ENCODE peak calls at places on chromosomes 6 and 20, in six cellular contexts. W is lower lobe of right lung, R is cardiac muscle cell, A is right cardiac atrium, J is adipocyte, M is SJSA1. P is an unnamed sample.

GRCh38 chr20:61848851-61849250 is 216.8 kb downstream of the TAF4 start:
- DNase-seq in M (no peak), J (no peak), R (no peak), A (no peak), W (no peak), P (no peak)

GRCh38 chr20:48912065-48912464 is 9.4 kb upstream of the ARFGEF2 start:
- DNase-seq in R (no peak), M (no peak), W (no peak), J (no peak), A (no peak), P (no peak)

GRCh38 chr6:117264487-117265424 is 602 bp upstream of the VGLL2 start:
- DNase-seq in R (peak), J (peak), W (no peak), M (no peak), A (no peak), P (peak)

GRCh38 chr20:24117386-24117785 is 128.8 kb upstream of the GGTLC1 start:
- DNase-seq in R (no peak), W (no peak), M (no peak), J (peak), A (no peak), P (no peak)

GRCh38 chr20:17936791-17937687 is 31.6 kb downstream of the SNX5 start:
- DNase-seq in R (peak), A (peak), W (peak), M (no peak), J (peak), P (peak)

GRCh38 chr6:36743538-36744441 is 46.2 kb downstream of the RAB44 start:
- DNase-seq in W (no peak), J (no peak), A (peak), M (no peak), R (no peak), P (no peak)

GRCh38 chr6:126033696-126034095 is 47.4 kb downstream of the TRMT11 start:
- DNase-seq in J (peak), W (no peak), A (no peak), M (no peak), R (peak), P (peak)

GRCh38 chr20:25214824-25215223 is 19.3 kb downstream of the ENTPD6 start:
- DNase-seq in M (no peak), A (no peak), R (no peak), J (no peak), W (no peak), P (no peak)

GRCh38 chr6:69232506-69233194 is 564.2 kb downstream of the LMBRD1 start:
- DNase-seq in R (peak), A (peak), M (peak), J (peak), W (peak), P (peak)

GRCh38 chr6:145929037-145929633 is 35.0 kb downstream of the SHPRH start:
- DNase-seq in W (no peak), M (no peak), R (peak), A (no peak), J (peak), P (peak)

GRCh38 chr6:110689275-110689935 is 125.9 kb downstream of the CDK19 start:
- DNase-seq in J (no peak), W (no peak), A (no peak), R (no peak), M (no peak), P (no peak)

GRCh38 chr6:41536884-41537347 is 9.3 kb upstream of the FOXP4 start:
- DNase-seq in R (peak), M (no peak), J (no peak), W (peak), A (peak), P (no peak)

GRCh38 chr20:10769700-10770099 is 95.9 kb upstream of the JAG1 start:
- DNase-seq in M (no peak), A (no peak), J (peak), R (no peak), W (no peak), P (no peak)

GRCh38 chr20:15653396-15654207 is 919.6 kb downstream of the KIF16B start:
- DNase-seq in W (no peak), R (no peak), A (no peak), J (no peak), M (no peak), P (peak)

GRCh38 chr20:63089051-63089907 is 82.5 kb upstream of the BHLHE23 start:
- DNase-seq in A (peak), M (peak), J (no peak), R (no peak), W (peak), P (no peak)

GRCh38 chr20:17587148-17587547 is 17.3 kb downstream of the DSTN start:
- DNase-seq in J (no peak), R (no peak), M (no peak), A (no peak), W (no peak), P (no peak)

GRCh38 chr20:61589055-61589385 is 337.0 kb downstream of the CDH4 start:
- DNase-seq in W (no peak), R (peak), A (no peak), M (no peak), J (peak), P (peak)

GRCh38 chr6:53984581-53984980 is 126.7 kb upstream of the MLIP start:
- DNase-seq in M (no peak), W (no peak), R (no peak), A (no peak), J (no peak), P (no peak)

GRCh38 chr6:168318090-168318489 is 1.5 kb downstream of the DACT2 start:
- DNase-seq in A (no peak), W (no peak), M (no peak), R (no peak), J (no peak), P (no peak)

GRCh38 chr6:108651781-108652227 is 91.1 kb downstream of the FOXO3 start:
- DNase-seq in J (peak), A (no peak), W (no peak), R (peak), M (no peak), P (peak)

GRCh38 chr6:44034391-44034861 is 92.8 kb downstream of the MRPL14 start:
- DNase-seq in M (no peak), A (no peak), W (peak), J (no peak), R (no peak), P (no peak)

GRCh38 chr20:24487240-24487639 is 17.8 kb downstream of the SYNDIG1 start:
- DNase-seq in M (no peak), A (no peak), R (no peak), J (no peak), W (no peak), P (no peak)

GRCh38 chr6:87210979-87211378 is 55.6 kb downstream of the ZNF292 start:
- DNase-seq in A (no peak), J (no peak), M (no peak), W (no peak), R (no peak), P (no peak)

GRCh38 chr20:46610145-46610544 is 41.1 kb downstream of the SLC13A3 start:
- DNase-seq in A (no peak), M (no peak), W (no peak), J (no peak), R (no peak), P (no peak)

DNA sequence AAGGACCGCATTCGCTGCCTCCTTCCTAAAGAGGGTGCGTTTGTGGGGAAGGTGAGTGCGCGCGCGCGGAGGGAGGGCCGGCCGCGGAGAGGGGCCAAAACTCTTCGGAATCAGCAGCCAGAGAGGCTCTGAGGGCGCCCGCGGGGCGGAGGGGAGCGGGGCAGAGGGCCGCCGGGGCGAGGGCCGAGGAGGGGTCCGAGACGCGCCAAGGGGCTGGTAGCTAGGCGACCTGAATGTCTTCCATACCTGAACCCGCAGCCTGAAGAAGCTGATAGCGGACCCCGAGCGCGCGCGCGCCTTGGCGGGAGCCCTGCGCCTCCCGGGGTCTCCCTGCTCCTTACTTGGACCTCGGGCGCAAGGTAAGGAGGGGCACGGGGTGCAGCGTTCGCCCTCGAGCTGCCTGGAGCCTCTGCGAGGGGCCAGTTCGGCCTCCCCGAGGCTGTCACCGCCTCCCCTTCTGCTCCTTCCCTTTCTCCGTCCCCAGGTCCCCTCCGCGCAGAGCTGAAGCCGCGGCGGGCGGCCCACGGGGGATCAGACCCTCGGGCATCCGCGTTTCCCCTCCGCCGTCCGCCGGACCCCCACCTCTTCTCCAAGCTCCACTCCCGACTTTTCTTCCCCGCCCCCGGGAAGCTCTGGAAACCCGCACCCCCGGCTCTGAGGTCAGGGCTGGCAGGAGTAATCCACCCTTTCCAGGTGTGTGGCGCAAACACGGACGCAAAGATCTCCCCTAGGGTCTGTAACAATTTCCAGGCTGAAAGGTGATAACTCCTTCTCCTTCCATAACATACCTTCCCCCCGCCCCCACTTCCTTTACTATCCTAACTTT is 13.1 kb upstream of the DEK start:
- DNase-seq in R (no peak), J (peak), M (no peak), W (no peak), A (peak), P (no peak)
- H3K4me3 ChIP-seq in R (peak), J (peak), M (peak), W (peak), A (peak), P (peak)

GRCh38 chr20:36974660-36975059 is 23.2 kb upstream of the SAMHD1 start:
- DNase-seq in R (no peak), M (no peak), W (no peak), J (no peak), A (no peak), P (no peak)

GRCh38 chr20:36969478-36970186 is 18.1 kb upstream of the SAMHD1 start:
- DNase-seq in M (no peak), R (no peak), J (no peak), A (no peak), W (no peak), P (no peak)

GRCh38 chr20:36971103-36971502 is 19.6 kb upstream of the SAMHD1 start:
- DNase-seq in A (no peak), R (no peak), M (no peak), W (no peak), J (no peak), P (no peak)

DNA sequence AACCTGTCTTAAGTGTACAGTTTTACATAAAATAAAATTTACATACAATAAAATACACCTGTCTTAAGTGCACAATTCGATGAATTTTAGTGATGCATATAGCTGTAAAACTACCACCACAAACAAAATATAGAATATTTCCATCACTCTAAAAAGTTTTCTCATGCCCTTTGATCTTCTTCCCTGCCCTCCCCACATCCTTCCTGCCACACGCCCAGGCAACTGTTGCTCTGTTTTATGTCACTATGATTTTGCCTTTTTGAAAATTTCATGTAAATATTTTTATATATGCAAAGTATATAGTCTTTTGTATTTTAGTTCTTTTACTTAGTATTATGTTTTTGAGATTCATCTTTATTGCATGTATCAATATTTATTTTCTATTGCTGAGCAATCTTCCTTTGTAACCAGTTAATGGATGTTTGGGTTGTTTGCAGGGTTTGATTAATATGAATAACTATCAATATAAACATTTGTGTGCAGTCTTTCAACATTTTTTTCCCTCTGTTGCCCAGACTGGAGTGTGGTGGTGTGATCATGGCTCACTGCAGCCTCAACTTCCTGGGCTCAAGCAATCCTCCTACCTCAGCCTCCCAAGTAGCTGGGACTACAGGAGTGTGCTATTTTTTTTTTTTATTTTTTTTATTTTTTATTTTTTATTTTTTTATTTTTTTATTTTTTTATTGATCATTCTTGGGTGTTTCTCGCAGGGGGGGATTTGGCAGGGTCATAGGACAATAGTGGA is 23.7 kb upstream of the SAMHD1 start:
- DNase-seq in R (no peak), A (no peak), W (no peak), M (no peak), J (no peak), P (no peak)
- H3K4me3 ChIP-seq in R (no peak), A (no peak), W (no peak), M (no peak), J (no peak), P (no peak)

GRCh38 chr20:35637266-35637665 is 21.6 kb downstream of the SPAG4 start:
- DNase-seq in R (no peak), W (no peak), M (no peak), J (no peak), A (no peak), P (no peak)

GRCh38 chr20:35641743-35642142 is 23.0 kb downstream of the CPNE1 start:
- DNase-seq in M (no peak), J (no peak), W (no peak), R (no peak), A (no peak), P (no peak)

GRCh38 chr20:35640724-35641123 is 24.0 kb downstream of the CPNE1 start:
- DNase-seq in M (no peak), W (no peak), J (no peak), R (no peak), A (no peak), P (no peak)

GRCh38 chr20:35644806-35645205 is 19.9 kb downstream of the CPNE1 start:
- DNase-seq in A (no peak), M (no peak), W (no peak), R (no peak), J (no peak), P (no peak)

DNA sequence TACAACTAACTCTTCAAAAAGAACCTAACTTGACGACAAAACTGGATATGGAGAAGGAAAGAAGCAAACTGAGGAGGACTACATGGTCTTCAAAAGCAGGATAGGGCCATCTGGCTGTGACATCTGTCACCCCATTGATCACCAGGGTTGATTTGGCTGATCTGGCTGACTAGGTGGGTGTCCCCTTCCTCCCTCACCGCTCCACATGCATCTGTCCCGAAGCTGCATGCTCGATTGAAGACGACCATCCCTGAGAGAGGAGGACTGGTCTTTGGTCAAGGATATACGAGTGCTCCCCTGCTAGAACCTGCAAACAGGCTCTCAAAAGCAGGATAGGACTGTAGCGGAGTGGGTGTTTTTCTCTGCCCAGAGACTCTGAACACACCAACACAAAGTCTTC is 21.7 kb downstream of the CPNE1 start:
- DNase-seq in W (no peak), R (no peak), A (no peak), J (no peak), M (no peak), P (no peak)
- H3K4me3 ChIP-seq in W (no peak), R (no peak), A (no peak), J (no peak), M (no peak), P (no peak)

GRCh38 chr20:1267809-1268374 is 1.8 kb downstream of the SNPH start:
- DNase-seq in W (no peak), J (no peak), A (no peak), M (no peak), R (no peak), P (peak)

GRCh38 chr20:1265916-1266166 is 253 bp upstream of the SNPH start:
- DNase-seq in R (no peak), J (no peak), M (no peak), A (no peak), W (no peak), P (no peak)

GRCh38 chr20:1266167-1266973 is at the start of gene SNPH:
- DNase-seq in A (peak), M (peak), W (peak), R (peak), J (peak), P (peak)

GRCh38 chr20:1265226-1265915 is 723 bp upstream of the SNPH start:
- DNase-seq in M (no peak), A (no peak), J (peak), R (no peak), W (no peak), P (peak)

DNA sequence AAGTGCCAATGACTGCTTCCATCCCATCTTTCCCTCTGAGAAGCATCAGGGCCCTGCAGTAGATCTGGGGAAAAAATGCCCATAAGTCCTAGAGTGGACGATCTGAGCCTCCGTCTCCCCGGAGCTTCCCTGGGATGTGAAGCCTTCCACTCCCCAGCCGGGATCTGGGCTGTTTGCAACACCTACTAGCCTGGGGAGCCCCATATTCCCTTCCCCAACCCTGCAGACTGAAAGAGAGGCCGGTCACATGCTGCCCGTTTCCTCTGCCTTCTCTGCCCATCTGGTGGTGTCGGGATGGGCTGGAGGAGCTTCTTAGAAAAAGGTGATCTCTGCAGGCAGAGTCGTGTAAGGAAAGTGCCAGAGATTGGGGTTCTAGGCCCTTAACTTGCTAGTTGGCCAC is 1.1 kb downstream of the SNPH start:
- DNase-seq in R (no peak), A (no peak), W (no peak), J (no peak), M (no peak), P (peak)
- H3K4me3 ChIP-seq in R (peak), A (no peak), W (no peak), J (peak), M (peak), P (peak)

P was measured in mesenchymal stem cell.